ENCODE peak calls at places on chromosomes 1 and 21, in six cellular contexts. One of them, this sample, is unnamed.

GRCh38 chr1:184910596-184910995 is 63.7 kb downstream of the NIBAN1 start:
- DNase-seq in HFF-Myc: no peak
- DNase-seq in psoas muscle: peak
- DNase-seq in HCT116: no peak
- DNase-seq in GM12865: no peak
- DNase-seq in thoracic aorta: peak
- DNase-seq in this sample: peak

GRCh38 chr1:161193561-161194235 is 5.2 kb downstream of the ADAMTS4 start:
- DNase-seq in thoracic aorta: no peak
- DNase-seq in psoas muscle: peak
- DNase-seq in HCT116: no peak
- DNase-seq in GM12865: no peak
- DNase-seq in HFF-Myc: no peak
- DNase-seq in this sample: peak

GRCh38 chr1:38690790-38691189 is 168.8 kb downstream of the RRAGC start:
- DNase-seq in HFF-Myc: no peak
- DNase-seq in psoas muscle: no peak
- DNase-seq in thoracic aorta: no peak
- DNase-seq in HCT116: no peak
- DNase-seq in GM12865: no peak
- DNase-seq in this sample: no peak

GRCh38 chr1:3907621-3908165 is 7.6 kb upstream of the C1orf174 start:
- DNase-seq in psoas muscle: peak
- DNase-seq in HCT116: no peak
- DNase-seq in GM12865: no peak
- DNase-seq in thoracic aorta: no peak
- DNase-seq in HFF-Myc: no peak
- DNase-seq in this sample: no peak

GRCh38 chr1:50023292-50024159 is at the start of gene AGBL4:
- DNase-seq in thoracic aorta: no peak
- DNase-seq in HCT116: no peak
- DNase-seq in psoas muscle: peak
- DNase-seq in HFF-Myc: no peak
- DNase-seq in GM12865: no peak
- DNase-seq in this sample: no peak

GRCh38 chr1:176989023-176989422 is 175.5 kb downstream of the ASTN1 start:
- DNase-seq in HFF-Myc: no peak
- DNase-seq in GM12865: no peak
- DNase-seq in psoas muscle: no peak
- DNase-seq in thoracic aorta: no peak
- DNase-seq in HCT116: no peak
- DNase-seq in this sample: no peak

GRCh38 chr1:62180649-62181048 is 14.0 kb upstream of the L1TD1 start:
- DNase-seq in HCT116: no peak
- DNase-seq in GM12865: no peak
- DNase-seq in psoas muscle: no peak
- DNase-seq in thoracic aorta: no peak
- DNase-seq in HFF-Myc: no peak
- DNase-seq in this sample: no peak

GRCh38 chr21:33644383-33645074 is 2.2 kb downstream of the ITSN1 start:
- DNase-seq in psoas muscle: no peak
- DNase-seq in GM12865: no peak
- DNase-seq in thoracic aorta: no peak
- DNase-seq in HCT116: no peak
- DNase-seq in HFF-Myc: no peak
- DNase-seq in this sample: no peak

GRCh38 chr1:153677718-153678518 is 570 bp upstream of the NPR1 start:
- DNase-seq in thoracic aorta: no peak
- DNase-seq in HFF-Myc: no peak
- DNase-seq in GM12865: peak
- DNase-seq in psoas muscle: peak
- DNase-seq in HCT116: peak
- DNase-seq in this sample: peak

GRCh38 chr1:112904071-112904830 is 51.7 kb downstream of the SLC16A1 start:
- DNase-seq in thoracic aorta: no peak
- DNase-seq in HCT116: peak
- DNase-seq in psoas muscle: no peak
- DNase-seq in GM12865: peak
- DNase-seq in HFF-Myc: peak
- DNase-seq in this sample: no peak

GRCh38 chr1:15152318-15153183 is 996 bp upstream of the TMEM51 start:
- DNase-seq in thoracic aorta: peak
- DNase-seq in GM12865: peak
- DNase-seq in HFF-Myc: peak
- DNase-seq in psoas muscle: peak
- DNase-seq in HCT116: peak
- DNase-seq in this sample: peak

GRCh38 chr1:2315711-2316450 is 75.5 kb downstream of the MORN1 start:
- DNase-seq in GM12865: no peak
- DNase-seq in HCT116: no peak
- DNase-seq in thoracic aorta: no peak
- DNase-seq in HFF-Myc: no peak
- DNase-seq in psoas muscle: no peak
- DNase-seq in this sample: no peak

GRCh38 chr1:115647507-115647906 is 5.7 kb downstream of the VANGL1 start:
- DNase-seq in thoracic aorta: no peak
- DNase-seq in psoas muscle: no peak
- DNase-seq in HCT116: no peak
- DNase-seq in HFF-Myc: no peak
- DNase-seq in GM12865: peak
- DNase-seq in this sample: no peak

GRCh38 chr1:4267381-4268261 is 367.5 kb upstream of the C1orf174 start:
- DNase-seq in thoracic aorta: no peak
- DNase-seq in GM12865: peak
- DNase-seq in HFF-Myc: no peak
- DNase-seq in HCT116: no peak
- DNase-seq in psoas muscle: no peak
- DNase-seq in this sample: no peak

GRCh38 chr1:180800945-180801344 is 111.8 kb upstream of the KIAA1614 start:
- DNase-seq in thoracic aorta: no peak
- DNase-seq in HCT116: no peak
- DNase-seq in GM12865: no peak
- DNase-seq in psoas muscle: no peak
- DNase-seq in HFF-Myc: no peak
- DNase-seq in this sample: no peak

GRCh38 chr1:66695121-66695520 is 57.1 kb upstream of the DYNLT5 start:
- DNase-seq in GM12865: no peak
- DNase-seq in HCT116: no peak
- DNase-seq in psoas muscle: no peak
- DNase-seq in thoracic aorta: no peak
- DNase-seq in HFF-Myc: no peak
- DNase-seq in this sample: no peak

GRCh38 chr1:187047298-187047697 is 218.5 kb downstream of the PLA2G4A start:
- DNase-seq in thoracic aorta: no peak
- DNase-seq in GM12865: no peak
- DNase-seq in HFF-Myc: no peak
- DNase-seq in HCT116: no peak
- DNase-seq in psoas muscle: no peak
- DNase-seq in this sample: no peak

GRCh38 chr1:25647106-25647505 is 30.5 kb downstream of the MAN1C1 start:
- DNase-seq in HFF-Myc: no peak
- DNase-seq in thoracic aorta: no peak
- DNase-seq in GM12865: no peak
- DNase-seq in psoas muscle: no peak
- DNase-seq in HCT116: no peak
- DNase-seq in this sample: no peak

GRCh38 chr1:51750218-51750617 is 128.3 kb downstream of the NRDC start:
- DNase-seq in psoas muscle: no peak
- DNase-seq in GM12865: no peak
- DNase-seq in HCT116: no peak
- DNase-seq in HFF-Myc: no peak
- DNase-seq in thoracic aorta: no peak
- DNase-seq in this sample: no peak

GRCh38 chr1:36207339-36207738 is 16.9 kb upstream of the THRAP3 start:
- DNase-seq in thoracic aorta: peak
- DNase-seq in HFF-Myc: no peak
- DNase-seq in HCT116: no peak
- DNase-seq in psoas muscle: peak
- DNase-seq in GM12865: peak
- DNase-seq in this sample: peak

GRCh38 chr1:228085287-228085926 is 2.9 kb downstream of the ARF1 start:
- DNase-seq in psoas muscle: peak
- DNase-seq in thoracic aorta: no peak
- DNase-seq in GM12865: no peak
- DNase-seq in HFF-Myc: no peak
- DNase-seq in HCT116: no peak
- DNase-seq in this sample: no peak

GRCh38 chr1:240909701-240910457 is 297.9 kb upstream of the GREM2 start:
- DNase-seq in HCT116: no peak
- DNase-seq in thoracic aorta: no peak
- DNase-seq in GM12865: peak
- DNase-seq in HFF-Myc: no peak
- DNase-seq in psoas muscle: no peak
- DNase-seq in this sample: no peak

GRCh38 chr1:234475166-234475793 is 3.7 kb downstream of the TARBP1 start:
- DNase-seq in GM12865: no peak
- DNase-seq in psoas muscle: no peak
- DNase-seq in thoracic aorta: no peak
- DNase-seq in HFF-Myc: no peak
- DNase-seq in HCT116: no peak
- DNase-seq in this sample: no peak

GRCh38 chr1:117312453-117313138 is 54.7 kb upstream of the MAN1A2 start:
- DNase-seq in GM12865: peak
- DNase-seq in psoas muscle: no peak
- DNase-seq in HFF-Myc: no peak
- DNase-seq in HCT116: peak
- DNase-seq in thoracic aorta: no peak
- DNase-seq in this sample: no peak
- TF ChIP-seq CTCF in GM12865: peak
- TF ChIP-seq CTCF in psoas muscle: no peak
- TF ChIP-seq CTCF in HFF-Myc: peak
- TF ChIP-seq CTCF in HCT116: peak
- TF ChIP-seq CTCF in thoracic aorta: peak
- TF ChIP-seq CTCF in this sample: peak

DNA sequence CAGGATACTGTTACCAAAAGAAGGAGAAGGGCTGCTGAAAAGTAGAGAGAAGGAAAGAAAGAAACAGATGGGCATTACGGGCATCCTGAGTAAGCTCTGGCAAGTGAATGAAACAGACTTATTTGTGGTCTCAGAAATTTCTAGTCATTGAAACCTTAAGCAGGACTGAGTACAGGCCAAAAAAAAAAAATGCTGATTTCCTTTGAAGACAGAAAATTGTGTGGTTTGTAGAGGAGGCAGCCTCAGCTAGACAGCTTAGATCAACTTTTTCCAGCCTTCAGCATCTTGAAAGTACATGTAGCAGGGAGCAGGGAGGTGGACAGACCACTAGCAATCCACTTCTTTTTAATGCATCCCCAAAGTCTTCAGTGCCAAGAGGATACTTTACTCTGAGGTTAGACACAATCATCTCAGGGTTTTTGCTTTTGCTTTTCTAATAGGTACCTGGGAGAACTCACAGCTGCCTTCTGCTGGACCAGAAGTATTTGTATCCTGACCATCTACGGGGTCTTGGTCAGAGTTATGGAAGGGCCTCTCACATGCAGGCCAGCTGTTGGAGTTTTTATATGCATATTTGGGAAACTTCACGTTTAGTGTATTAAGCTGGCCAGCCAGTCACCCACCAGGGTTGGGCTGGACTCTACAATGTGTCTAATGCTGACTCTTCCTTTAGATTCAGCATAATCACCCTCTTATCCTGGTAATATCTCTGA is 10.6 kb upstream of the CAPZB start:
- DNase-seq in psoas muscle: no peak
- DNase-seq in HFF-Myc: no peak
- DNase-seq in GM12865: no peak
- DNase-seq in thoracic aorta: no peak
- DNase-seq in HCT116: no peak
- DNase-seq in this sample: no peak
- TF ChIP-seq CTCF in psoas muscle: no peak
- TF ChIP-seq CTCF in HFF-Myc: no peak
- TF ChIP-seq CTCF in GM12865: no peak
- TF ChIP-seq CTCF in thoracic aorta: no peak
- TF ChIP-seq CTCF in HCT116: no peak
- TF ChIP-seq CTCF in this sample: no peak

DNA sequence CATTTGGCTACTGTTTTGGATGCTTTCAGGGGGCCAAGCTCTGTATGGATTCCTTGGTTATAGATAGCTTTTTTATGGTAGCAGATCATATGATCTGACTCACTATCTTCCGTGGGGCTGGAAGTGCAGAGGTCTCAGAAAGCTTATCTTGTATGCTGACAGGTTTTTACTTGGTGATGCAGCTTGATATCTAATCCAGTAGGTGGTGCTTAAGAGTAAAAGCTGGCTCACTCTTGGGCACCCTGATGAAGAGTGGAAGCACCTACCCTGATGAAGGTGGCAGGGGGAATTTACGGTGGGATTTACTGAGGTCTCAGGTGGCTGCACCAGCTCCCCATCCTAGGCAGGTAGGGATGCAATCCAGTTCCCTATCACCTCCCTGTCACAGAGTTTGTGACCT is 151.2 kb downstream of the PTBP2 start:
- DNase-seq in psoas muscle: no peak
- DNase-seq in GM12865: peak
- DNase-seq in thoracic aorta: no peak
- DNase-seq in HFF-Myc: no peak
- DNase-seq in HCT116: no peak
- DNase-seq in this sample: no peak
- TF ChIP-seq CTCF in psoas muscle: no peak
- TF ChIP-seq CTCF in GM12865: no peak
- TF ChIP-seq CTCF in thoracic aorta: no peak
- TF ChIP-seq CTCF in HFF-Myc: no peak
- TF ChIP-seq CTCF in HCT116: no peak
- TF ChIP-seq CTCF in this sample: no peak

DNA sequence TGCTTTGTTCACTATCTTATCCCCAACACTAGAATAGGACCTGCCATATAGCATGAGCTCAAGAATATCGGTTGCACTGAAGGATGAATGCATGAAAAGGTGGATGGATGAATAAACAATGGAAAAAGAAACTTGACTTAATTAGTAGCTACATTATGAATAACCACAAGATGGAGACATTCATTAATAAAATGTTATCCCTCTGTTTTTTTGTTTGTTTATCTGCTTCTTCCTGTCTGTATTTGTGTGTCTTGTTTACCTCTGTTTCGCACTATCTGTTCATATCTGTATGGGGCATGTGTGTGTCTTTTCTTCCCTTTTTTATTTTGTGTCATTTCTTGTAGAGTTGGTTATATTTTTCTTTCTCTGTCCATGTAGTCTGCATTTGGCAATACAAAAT is 1.1 kb upstream of the OR14I1 start:
- DNase-seq in psoas muscle: no peak
- DNase-seq in HFF-Myc: no peak
- DNase-seq in HCT116: no peak
- DNase-seq in GM12865: no peak
- DNase-seq in thoracic aorta: no peak
- DNase-seq in this sample: no peak
- TF ChIP-seq CTCF in psoas muscle: no peak
- TF ChIP-seq CTCF in HFF-Myc: no peak
- TF ChIP-seq CTCF in HCT116: no peak
- TF ChIP-seq CTCF in GM12865: no peak
- TF ChIP-seq CTCF in thoracic aorta: no peak
- TF ChIP-seq CTCF in this sample: no peak

GRCh38 chr1:199931666-199932377 is 95.7 kb upstream of the NR5A2 start:
- DNase-seq in GM12865: no peak
- DNase-seq in HFF-Myc: no peak
- DNase-seq in thoracic aorta: no peak
- DNase-seq in HCT116: no peak
- DNase-seq in psoas muscle: no peak
- DNase-seq in this sample: no peak

GRCh38 chr1:199932462-199932861 is 95.0 kb upstream of the NR5A2 start:
- DNase-seq in HCT116: no peak
- DNase-seq in psoas muscle: no peak
- DNase-seq in thoracic aorta: no peak
- DNase-seq in HFF-Myc: no peak
- DNase-seq in GM12865: no peak
- DNase-seq in this sample: no peak

GRCh38 chr1:199929556-199929955 is 98.0 kb upstream of the NR5A2 start:
- DNase-seq in HCT116: no peak
- DNase-seq in GM12865: no peak
- DNase-seq in thoracic aorta: no peak
- DNase-seq in HFF-Myc: no peak
- DNase-seq in psoas muscle: no peak
- DNase-seq in this sample: no peak
- TF ChIP-seq CTCF in HCT116: no peak
- TF ChIP-seq CTCF in GM12865: no peak
- TF ChIP-seq CTCF in thoracic aorta: no peak
- TF ChIP-seq CTCF in HFF-Myc: no peak
- TF ChIP-seq CTCF in psoas muscle: no peak
- TF ChIP-seq CTCF in this sample: no peak

This sample was measured in tibial artery.